ENCODE peak calls at places on chromosome 4, in four cellular contexts. Y, U, A and Q are unnamed samples.

GRCh38 chr4:52843958-52844357 is 18.2 kb upstream of the RASL11B start:
- DNase-seq in Y (no peak), U (no peak), A (no peak), Q (no peak)

GRCh38 chr4:4668355-4669210 is 126.7 kb upstream of the STX18 start:
- DNase-seq in Y (no peak), U (no peak), A (no peak), Q (no peak)

GRCh38 chr4:130080872-130081451 is 985.0 kb downstream of the C4orf33 start:
- DNase-seq in Y (no peak), U (no peak), A (no peak), Q (no peak)

GRCh38 chr4:73607375-73608026 is 12.7 kb downstream of the RASSF6 start:
- DNase-seq in Y (no peak), U (no peak), A (no peak), Q (peak)

GRCh38 chr4:55554453-55555030 is 7.8 kb upstream of the CLOCK start:
- DNase-seq in Y (peak), U (no peak), A (no peak), Q (peak)

GRCh38 chr4:66266035-66266434 is 595.7 kb upstream of the EPHA5 start:
- DNase-seq in Y (no peak), U (no peak), A (no peak), Q (no peak)

GRCh38 chr4:26762650-26763049 is 98.0 kb upstream of the STIM2 start:
- DNase-seq in Y (peak), U (no peak), A (no peak), Q (peak)

GRCh38 chr4:73904491-73904890 is 35.3 kb downstream of the CXCL1 start:
- DNase-seq in Y (no peak), U (no peak), A (no peak), Q (peak)

GRCh38 chr4:2416564-2417195 is 1.8 kb downstream of the ZFYVE28 start:
- DNase-seq in Y (no peak), U (no peak), A (no peak), Q (no peak)